ENCODE peak calls at places on chromosomes 6 and 20, in six cellular contexts. D is GM06990; H is activated CD4-positive, alpha-beta T cell treated with anti-CD3 and anti-CD28 coated beads for 48 hours; I is Daoy; R is activated T-cell treated with anti-CD3 and anti-CD28 coated beads for 1 hour; M is KG1. F is an unnamed sample.

GRCh38 chr6:167328086-167328485 is 3.2 kb downstream of the TTLL2 start:
- DNase-seq in I (no peak), H (no peak), D (no peak), R (no peak), M (no peak), F (no peak)

GRCh38 chr6:26272171-26272631 is 92.8 kb upstream of the BTN3A2 start:
- DNase-seq in M (no peak), R (peak; percentile 35), D (peak; percentile 79), I (no peak), H (peak; percentile 66), F (no peak)

GRCh38 chr6:98657764-98658163 is 176.6 kb upstream of the POU3F2 start:
- DNase-seq in I (peak; percentile 49), D (no peak), R (no peak), H (peak; percentile 13), M (peak; percentile 26), F (no peak)

GRCh38 chr6:33621396-33622388 is 570 bp downstream of the ITPR3 start:
- DNase-seq in H (peak; percentile 51), M (no peak), R (peak; percentile 21), D (peak; percentile 54), I (peak; percentile 62), F (no peak)

GRCh38 chr6:127457444-127458064 is 1.6 kb downstream of the KIAA0408 start:
- DNase-seq in I (no peak), M (peak; percentile 51), D (no peak), H (no peak), R (no peak), F (no peak)

GRCh38 chr6:145502417-145502816 is 232.9 kb downstream of the EPM2A start:
- DNase-seq in I (no peak), M (no peak), H (no peak), D (no peak), R (no peak), F (no peak)

GRCh38 chr20:40442181-40442963 is 246.7 kb downstream of the MAFB start:
- DNase-seq in I (no peak), R (no peak), H (no peak), D (no peak), M (no peak), F (no peak)

GRCh38 chr6:33759887-33760629 is 13.4 kb upstream of the IP6K3 start:
- DNase-seq in R (no peak), H (no peak), I (no peak), M (no peak), D (no peak), F (no peak)

GRCh38 chr6:154258064-154258757 is 98.4 kb downstream of the IPCEF1 start:
- DNase-seq in H (no peak), M (peak; percentile 49), D (peak; percentile 31), R (no peak), I (no peak), F (no peak)

GRCh38 chr6:167576798-167577528 is 249.7 kb upstream of the AFDN start:
- DNase-seq in H (no peak), I (no peak), M (no peak), D (no peak), R (no peak), F (no peak)

GRCh38 chr6:114284281-114284680 is 58.5 kb downstream of the HS3ST5 start:
- DNase-seq in M (no peak), H (no peak), I (peak; percentile 33), D (no peak), R (no peak), F (no peak)

GRCh38 chr6:57283096-57283495 is 34.3 kb upstream of the PRIM2 start:
- DNase-seq in R (no peak), I (no peak), D (no peak), M (no peak), H (no peak), F (no peak)

GRCh38 chr6:36064770-36065396 is 37.3 kb downstream of the MAPK14 start:
- DNase-seq in R (no peak), M (no peak), H (no peak), I (no peak), D (no peak), F (no peak)

GRCh38 chr20:23273776-23274175 is 76.8 kb upstream of the NXT1 start:
- DNase-seq in H (no peak), R (no peak), I (no peak), M (no peak), D (no peak), F (no peak)

GRCh38 chr6:163414367-163415175 is at the start of gene QKI:
- DNase-seq in M (no peak), D (peak; percentile 76), H (peak; percentile 82), R (peak; percentile 69), I (peak; percentile 92), F (no peak)